ENCODE peak calls at places on chromosomes 2 and 18, in four cellular contexts. One of them, this sample, is unnamed.

GRCh38 chr2:20151116-20151571 is 73.8 kb downstream of the SDC1 start:
- DNase-seq in IMR-90: no peak
- DNase-seq in mesendoderm: no peak
- DNase-seq in H1: no peak
- DNase-seq in this sample: peak; percentile 12

GRCh38 chr2:239405071-239405470 is 4.3 kb upstream of the HDAC4 start:
- DNase-seq in IMR-90: no peak
- DNase-seq in mesendoderm: no peak
- DNase-seq in H1: no peak
- DNase-seq in this sample: no peak

GRCh38 chr18:47772374-47773248 is 157.8 kb downstream of the SMAD2 start:
- DNase-seq in IMR-90: peak; percentile 42
- DNase-seq in mesendoderm: peak; percentile 87
- DNase-seq in H1: peak; percentile 78
- DNase-seq in this sample: peak; percentile 91

GRCh38 chr2:9033385-9034175 is 30.1 kb upstream of the MBOAT2 start:
- DNase-seq in IMR-90: no peak
- DNase-seq in mesendoderm: peak; percentile 67
- DNase-seq in H1: no peak
- DNase-seq in this sample: peak; percentile 41

GRCh38 chr2:125797192-125797591 is 858.8 kb upstream of the GYPC start:
- DNase-seq in IMR-90: no peak
- DNase-seq in mesendoderm: no peak
- DNase-seq in H1: no peak
- DNase-seq in this sample: no peak

GRCh38 chr2:12722445-12723316 is 5.9 kb downstream of the TRIB2 start:
- DNase-seq in IMR-90: no peak
- DNase-seq in mesendoderm: no peak
- DNase-seq in H1: no peak
- DNase-seq in this sample: no peak

GRCh38 chr2:190179754-190180312 is 117.3 kb upstream of the MSTN start:
- DNase-seq in IMR-90: no peak
- DNase-seq in mesendoderm: no peak
- DNase-seq in H1: no peak
- DNase-seq in this sample: no peak

GRCh38 chr2:68594674-68595492 is 48.5 kb upstream of the PROKR1 start:
- DNase-seq in IMR-90: peak; percentile 56
- DNase-seq in mesendoderm: peak; percentile 54
- DNase-seq in H1: peak; percentile 13
- DNase-seq in this sample: peak; percentile 38

GRCh38 chr2:218289639-218290315 is 2.5 kb downstream of the TMBIM1 start:
- DNase-seq in IMR-90: peak; percentile 36
- DNase-seq in mesendoderm: no peak
- DNase-seq in H1: no peak
- DNase-seq in this sample: no peak

GRCh38 chr2:9778012-9778411 is 65.3 kb upstream of the TAF1B start:
- DNase-seq in IMR-90: no peak
- DNase-seq in mesendoderm: no peak
- DNase-seq in H1: no peak
- DNase-seq in this sample: peak; percentile 55

GRCh38 chr2:1925928-1926327 is 181.6 kb upstream of the PXDN start:
- DNase-seq in IMR-90: no peak
- DNase-seq in mesendoderm: peak; percentile 73
- DNase-seq in H1: no peak
- DNase-seq in this sample: no peak

GRCh38 chr2:121478996-121479735 is 51.5 kb upstream of the RNU4ATAC start:
- DNase-seq in IMR-90: peak; percentile 31
- DNase-seq in mesendoderm: peak; percentile 10
- DNase-seq in H1: no peak
- DNase-seq in this sample: no peak

GRCh38 chr18:1252936-1253335 is 348.3 kb downstream of the ADCYAP1 start:
- DNase-seq in IMR-90: no peak
- DNase-seq in mesendoderm: no peak
- DNase-seq in H1: no peak
- DNase-seq in this sample: no peak

GRCh38 chr2:228777855-228778355 is 493.2 kb downstream of the PID1 start:
- DNase-seq in IMR-90: peak; percentile 4
- DNase-seq in mesendoderm: no peak
- DNase-seq in H1: no peak
- DNase-seq in this sample: no peak
- H3K56ac ChIP-seq in IMR-90: no peak overlapping the region
- H3K56ac ChIP-seq in mesendoderm: no peak overlapping the region
- H3K56ac ChIP-seq in H1: no peak overlapping the region
- H3K56ac ChIP-seq in this sample: no peak overlapping the region

GRCh38 chr2:156626931-156627330 is 190.8 kb downstream of the GPD2 start:
- DNase-seq in IMR-90: no peak
- DNase-seq in mesendoderm: no peak
- DNase-seq in H1: no peak
- DNase-seq in this sample: no peak
- H2BK15ac ChIP-seq in IMR-90: no peak overlapping the region
- H2BK15ac ChIP-seq in mesendoderm: no peak overlapping the region
- H2BK15ac ChIP-seq in H1: no peak overlapping the region
- H2BK15ac ChIP-seq in this sample: no peak overlapping the region

DNA sequence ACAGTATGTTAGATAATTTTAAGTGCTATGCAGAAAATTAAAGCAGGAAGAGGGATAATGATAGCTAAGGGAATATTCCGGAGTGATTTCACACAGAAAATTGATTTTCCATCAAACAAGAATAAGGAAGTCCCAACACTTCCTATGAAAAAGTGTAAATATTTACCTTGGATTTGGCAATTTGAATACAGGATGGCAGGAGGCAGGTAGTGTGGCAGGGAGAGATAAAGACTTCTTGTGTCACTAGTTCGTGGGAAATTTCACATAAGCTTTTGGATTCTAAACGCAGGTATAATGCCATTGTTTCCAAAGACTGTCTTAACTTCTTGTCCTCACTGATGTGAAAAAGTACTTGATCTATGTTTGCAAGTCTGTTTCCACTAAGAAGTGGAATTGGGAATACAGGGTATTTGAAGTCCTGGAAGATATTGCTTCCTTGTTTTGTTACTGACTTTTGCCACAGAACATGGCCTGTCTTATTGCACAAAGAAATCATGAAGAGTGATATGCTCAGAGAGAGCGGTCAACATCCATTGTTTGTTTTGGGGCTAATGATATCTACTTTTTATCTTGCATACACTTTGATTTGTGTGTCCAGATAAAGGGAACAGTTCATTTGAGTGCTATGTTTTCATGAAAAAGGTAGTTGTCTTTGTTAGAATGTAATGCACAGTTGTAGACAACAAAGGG is 1216.1 kb upstream of the FAM98A start:
- DNase-seq in IMR-90: no peak
- DNase-seq in mesendoderm: no peak
- DNase-seq in H1: no peak
- DNase-seq in this sample: no peak
- H3K56ac ChIP-seq in IMR-90: no peak overlapping the region
- H3K56ac ChIP-seq in mesendoderm: no peak overlapping the region
- H3K56ac ChIP-seq in H1: no peak overlapping the region
- H3K56ac ChIP-seq in this sample: no peak overlapping the region

GRCh38 chr2:64767670-64768425 is 114.1 kb upstream of the SERTAD2 start:
- DNase-seq in IMR-90: peak; percentile 89
- DNase-seq in mesendoderm: peak; percentile 89
- DNase-seq in H1: peak; percentile 46
- DNase-seq in this sample: peak; percentile 75
- H2BK15ac ChIP-seq in IMR-90: peak overlapping the region; percentile 67
- H2BK15ac ChIP-seq in mesendoderm: no peak overlapping the region
- H2BK15ac ChIP-seq in H1: no peak overlapping the region
- H2BK15ac ChIP-seq in this sample: no peak overlapping the region

GRCh38 chr2:62964050-62964449 is 86.6 kb upstream of the OTX1 start:
- DNase-seq in IMR-90: no peak
- DNase-seq in mesendoderm: no peak
- DNase-seq in H1: no peak
- DNase-seq in this sample: no peak

GRCh38 chr2:62968168-62968567 is 82.5 kb upstream of the OTX1 start:
- DNase-seq in IMR-90: no peak
- DNase-seq in mesendoderm: no peak
- DNase-seq in H1: no peak
- DNase-seq in this sample: no peak

GRCh38 chr2:62968668-62969067 is 82.0 kb upstream of the OTX1 start:
- DNase-seq in IMR-90: no peak
- DNase-seq in mesendoderm: no peak
- DNase-seq in H1: no peak
- DNase-seq in this sample: no peak

GRCh38 chr2:62972601-62973000 is 78.0 kb upstream of the OTX1 start:
- DNase-seq in IMR-90: no peak
- DNase-seq in mesendoderm: no peak
- DNase-seq in H1: no peak
- DNase-seq in this sample: no peak

GRCh38 chr2:62966995-62967394 is 83.6 kb upstream of the OTX1 start:
- DNase-seq in IMR-90: no peak
- DNase-seq in mesendoderm: peak; percentile 28
- DNase-seq in H1: no peak
- DNase-seq in this sample: no peak
- H3K56ac ChIP-seq in IMR-90: no peak overlapping the region
- H3K56ac ChIP-seq in mesendoderm: no peak overlapping the region
- H3K56ac ChIP-seq in H1: no peak overlapping the region
- H3K56ac ChIP-seq in this sample: no peak overlapping the region

GRCh38 chr2:176378323-176378722 is 109.1 kb downstream of the MTX2 start:
- DNase-seq in IMR-90: no peak
- DNase-seq in mesendoderm: no peak
- DNase-seq in H1: no peak
- DNase-seq in this sample: no peak
- H2BK15ac ChIP-seq in IMR-90: no peak overlapping the region
- H2BK15ac ChIP-seq in mesendoderm: no peak overlapping the region
- H2BK15ac ChIP-seq in H1: no peak overlapping the region
- H2BK15ac ChIP-seq in this sample: no peak overlapping the region

DNA sequence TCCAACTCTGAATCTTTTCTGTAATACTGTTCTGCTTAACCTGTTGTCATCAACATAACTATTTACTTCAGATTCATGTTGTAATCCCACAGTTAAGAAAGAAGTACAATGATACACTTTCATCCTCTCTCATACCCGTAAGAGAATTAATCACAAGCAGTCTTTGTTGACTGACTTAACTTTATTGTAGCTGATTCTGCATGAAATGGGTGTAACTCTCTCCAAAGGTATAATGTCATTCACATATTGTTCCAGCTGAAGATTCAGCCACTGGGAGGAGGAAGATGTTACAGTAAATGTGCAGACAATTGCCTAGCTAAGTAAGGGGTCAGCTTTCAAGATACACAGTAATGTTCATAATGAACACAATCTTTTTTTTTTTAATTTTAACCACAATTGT is 13.5 kb upstream of the DSG2 start:
- DNase-seq in IMR-90: no peak
- DNase-seq in mesendoderm: no peak
- DNase-seq in H1: no peak
- DNase-seq in this sample: no peak
- H3K56ac ChIP-seq in IMR-90: no peak overlapping the region
- H3K56ac ChIP-seq in mesendoderm: no peak overlapping the region
- H3K56ac ChIP-seq in H1: no peak overlapping the region
- H3K56ac ChIP-seq in this sample: no peak overlapping the region

DNA sequence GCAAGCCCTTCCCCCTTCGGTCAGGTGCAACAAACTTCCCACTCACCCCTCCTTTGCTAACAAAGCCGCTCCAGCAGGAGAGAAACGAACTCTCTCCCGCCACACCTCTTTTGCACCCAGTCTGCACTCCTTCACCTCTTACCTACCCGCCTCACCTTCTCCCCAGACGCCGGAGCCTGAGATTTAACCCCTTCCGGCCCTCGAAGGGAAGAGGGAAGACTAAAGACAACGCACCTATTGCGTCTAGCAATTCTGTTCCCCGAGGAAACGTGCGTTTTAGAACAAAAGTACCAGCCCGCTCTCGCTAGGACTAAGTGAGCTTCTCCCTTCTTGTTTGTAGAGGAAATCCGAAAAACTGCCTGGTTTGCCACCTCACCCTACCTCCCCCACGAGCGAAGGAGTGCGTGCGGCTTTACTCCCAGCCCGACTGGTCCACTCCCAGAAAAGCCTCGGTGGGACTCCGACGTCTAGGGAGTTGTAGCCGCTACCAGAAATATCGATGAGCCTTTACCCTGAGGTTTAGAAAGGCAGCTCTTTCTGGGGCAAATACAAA is 441 bp upstream of the PEX13 start:
- DNase-seq in IMR-90: peak; percentile 71
- DNase-seq in mesendoderm: peak; percentile 95
- DNase-seq in H1: peak; percentile 43
- DNase-seq in this sample: peak; percentile 91
- H2BK15ac ChIP-seq in IMR-90: peak overlapping the region; percentile 90
- H2BK15ac ChIP-seq in mesendoderm: no peak overlapping the region
- H2BK15ac ChIP-seq in H1: peak overlapping the region; percentile 81
- H2BK15ac ChIP-seq in this sample: no peak overlapping the region

DNA sequence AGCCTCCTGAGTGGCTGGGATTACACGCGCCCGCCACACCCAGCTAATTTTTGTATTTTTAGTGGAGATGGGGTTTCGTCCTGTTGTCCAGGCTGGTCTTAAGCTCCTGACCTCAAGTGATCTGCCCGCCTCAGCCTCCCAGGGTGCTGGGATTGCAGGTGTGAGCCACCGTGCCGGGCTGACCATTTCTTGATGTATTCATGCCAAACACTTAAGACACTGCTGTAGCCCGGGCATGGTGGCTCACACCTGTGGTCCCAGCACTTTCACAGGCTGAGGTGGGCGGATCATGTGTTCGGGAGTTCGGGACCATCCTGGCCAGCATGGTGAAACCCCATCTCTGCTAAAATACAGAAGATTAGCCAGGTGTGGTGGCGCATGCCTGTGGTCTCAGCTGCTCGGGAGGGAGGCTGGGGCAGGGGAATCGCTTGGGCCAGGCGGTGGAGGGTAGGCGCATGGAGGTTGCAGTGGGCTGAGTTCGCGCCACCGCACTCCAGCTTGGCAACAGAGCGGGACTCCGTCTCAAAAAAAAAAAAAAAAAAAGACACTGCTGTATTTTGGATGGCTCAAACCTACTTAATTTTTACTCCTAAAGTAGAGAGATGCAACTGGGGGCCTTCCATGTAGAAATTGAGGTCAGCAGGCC is 140.8 kb downstream of the NUP35 start:
- DNase-seq in IMR-90: no peak
- DNase-seq in mesendoderm: no peak
- DNase-seq in H1: no peak
- DNase-seq in this sample: no peak
- H3K56ac ChIP-seq in IMR-90: no peak overlapping the region
- H3K56ac ChIP-seq in mesendoderm: no peak overlapping the region
- H3K56ac ChIP-seq in H1: no peak overlapping the region
- H3K56ac ChIP-seq in this sample: no peak overlapping the region